ENCODE peak calls at places on chromosomes 12 and 14, in five cellular contexts. Y is uterus, F is WERI-Rb-1, C is GM23248, J is keratinocyte. X is an unnamed sample.

GRCh38 chr12:123111498-123112165 is 39.3 kb downstream of the PITPNM2 start:
- DNase-seq in Y (no peak), F (no peak), C (no peak), J (no peak), X (no peak)

GRCh38 chr12:87704374-87704773 is 324.8 kb downstream of the C12orf50 start:
- DNase-seq in Y (no peak), F (no peak), C (no peak), J (no peak), X (no peak)

GRCh38 chr14:70882771-70883492 is 24.3 kb upstream of the PCNX1 start:
- DNase-seq in Y (no peak), F (no peak), C (peak; percentile 81), J (no peak), X (no peak)

GRCh38 chr12:77354766-77355362 is 289.5 kb upstream of the E2F7 start:
- DNase-seq in Y (no peak), F (no peak), C (peak; percentile 38), J (no peak), X (no peak)

GRCh38 chr12:47079365-47079893 is at the start of gene PCED1B:
- DNase-seq in Y (peak; percentile 72), F (peak; percentile 39), C (peak; percentile 85), J (no peak), X (no peak)

GRCh38 chr12:84779169-84779568 is 133.4 kb downstream of the SLC6A15 start:
- DNase-seq in Y (no peak), F (no peak), C (no peak), J (no peak), X (no peak)

GRCh38 chr14:93959239-93960107 is 16.9 kb downstream of the ASB2 start:
- DNase-seq in Y (peak; percentile 42), F (no peak), C (peak; percentile 95), J (peak; percentile 97), X (no peak)

GRCh38 chr14:59407246-59407615 is 57.9 kb downstream of the GPR135 start:
- DNase-seq in Y (no peak), F (no peak), C (peak; percentile 97), J (no peak), X (no peak)

GRCh38 chr14:50082308-50082742 is 34.0 kb downstream of the VCPKMT start:
- DNase-seq in Y (no peak), F (no peak), C (no peak), J (no peak), X (no peak)

GRCh38 chr12:14618990-14619389 is 51.3 kb upstream of the PLBD1 start:
- DNase-seq in Y (no peak), F (peak; percentile 16), C (peak; percentile 56), J (no peak), X (no peak)

GRCh38 chr14:100417466-100417865 is 94.3 kb downstream of the SLC25A47 start:
- DNase-seq in Y (no peak), F (peak; percentile 77), C (peak; percentile 97), J (peak; percentile 64), X (no peak)

GRCh38 chr14:85534435-85534834 is 4.5 kb downstream of the FLRT2 start:
- DNase-seq in Y (no peak), F (peak; percentile 6), C (peak; percentile 58), J (no peak), X (no peak)

GRCh38 chr14:101228949-101229541 is 325.5 kb upstream of the RTL1 start:
- DNase-seq in Y (no peak), F (no peak), C (no peak), J (no peak), X (no peak)

GRCh38 chr14:56005580-56006053 is 112.6 kb upstream of the PELI2 start:
- DNase-seq in Y (no peak), F (no peak), C (peak; percentile 63), J (no peak), X (no peak)

GRCh38 chr14:34649344-34649743 is 19.4 kb upstream of the SNX6 start:
- DNase-seq in Y (no peak), F (no peak), C (peak; percentile 86), J (no peak), X (no peak)

GRCh38 chr14:68190032-68190431 is 370.5 kb downstream of the RAD51B start:
- DNase-seq in Y (no peak), F (no peak), C (no peak), J (no peak), X (no peak)

GRCh38 chr14:68193970-68194634 is 374.5 kb downstream of the RAD51B start:
- DNase-seq in Y (peak; percentile 67), F (no peak), C (no peak), J (no peak), X (no peak)

GRCh38 chr14:68192935-68193334 is 373.4 kb downstream of the RAD51B start:
- DNase-seq in Y (no peak), F (no peak), C (no peak), J (no peak), X (no peak)

GRCh38 chr14:68195126-68195525 is 375.5 kb downstream of the RAD51B start:
- DNase-seq in Y (no peak), F (no peak), C (no peak), J (no peak), X (no peak)

GRCh38 chr14:68191567-68192321 is 372.2 kb downstream of the RAD51B start:
- DNase-seq in Y (peak; percentile 52), F (no peak), C (no peak), J (peak; percentile 1), X (no peak)
- H3K27ac ChIP-seq in Y (peak overlapping the region; percentile 93), F (no peak overlapping the region), C (no peak overlapping the region), J (no peak overlapping the region), X (no peak overlapping the region)

GRCh38 chr12:95658386-95658785 is 107.1 kb upstream of the USP44 start:
- DNase-seq in Y (no peak), F (no peak), C (no peak), J (no peak), X (no peak)

GRCh38 chr12:95661360-95661759 is 110.1 kb upstream of the USP44 start:
- DNase-seq in Y (no peak), F (no peak), C (no peak), J (no peak), X (no peak)

DNA sequence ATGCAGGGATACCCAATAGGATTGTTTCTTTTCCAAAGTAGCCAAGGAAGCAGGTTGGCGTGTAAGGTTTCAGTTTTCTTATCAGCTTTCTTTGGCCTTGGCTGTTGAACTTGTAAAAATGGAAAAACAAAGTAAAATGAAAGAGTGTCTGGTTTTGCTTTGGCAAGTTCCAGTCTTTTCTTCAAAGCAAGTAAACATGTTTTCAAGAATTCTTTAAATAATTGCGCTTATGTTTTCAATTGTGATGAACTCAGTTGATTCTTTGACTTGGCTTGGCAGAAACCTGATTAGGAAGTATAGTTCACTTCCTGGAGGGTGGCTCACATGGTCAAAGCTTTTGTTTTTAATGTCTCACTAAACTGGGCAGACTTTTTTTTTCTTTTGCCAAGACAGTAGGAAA is 112.2 kb upstream of the USP44 start:
- DNase-seq in Y (no peak), F (no peak), C (peak; percentile 24), J (no peak), X (no peak)
- H3K27ac ChIP-seq in Y (peak overlapping the region; percentile 62), F (no peak overlapping the region), C (no peak overlapping the region), J (no peak overlapping the region), X (no peak overlapping the region)

DNA sequence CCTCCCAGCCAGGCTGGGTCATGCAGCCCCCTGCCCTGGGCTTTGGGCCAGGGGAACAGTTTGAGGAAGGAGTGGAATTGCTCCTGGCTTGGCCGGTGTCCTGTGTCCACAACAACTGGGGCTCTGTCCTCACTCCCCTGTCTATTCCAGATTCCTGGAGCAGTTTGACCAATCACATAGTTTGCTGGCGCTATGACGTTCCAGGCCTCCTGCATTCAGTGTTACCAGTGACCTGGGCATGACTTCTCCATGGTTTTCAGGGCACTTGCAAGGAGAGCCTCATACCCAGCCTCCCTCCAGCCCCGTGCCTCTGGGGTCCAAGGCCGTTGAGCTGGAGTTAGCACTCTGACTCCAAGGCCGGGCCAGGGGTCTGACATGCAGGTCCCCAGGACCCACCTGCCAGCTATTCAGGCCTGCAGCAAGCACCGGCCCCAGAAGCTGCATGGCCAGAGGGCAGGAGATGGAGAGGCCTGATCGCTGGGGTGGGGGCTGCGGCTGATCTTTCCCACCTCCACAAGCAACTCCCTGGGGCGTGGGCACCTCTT is 34.2 kb downstream of the ISCA2 start:
- DNase-seq in Y (no peak), F (no peak), C (no peak), J (no peak), X (no peak)
- H3K27ac ChIP-seq in Y (no peak overlapping the region), F (no peak overlapping the region), C (no peak overlapping the region), J (no peak overlapping the region), X (no peak overlapping the region)

GRCh38 chr12:7108042-7108927 is 729 bp downstream of the C1RL start:
- DNase-seq in Y (peak; percentile 80), F (peak; percentile 71), C (peak; percentile 89), J (peak; percentile 53), X (no peak)
- H3K27ac ChIP-seq in Y (peak overlapping the region; percentile 96), F (peak overlapping the region; percentile 82), C (peak overlapping the region; percentile 96), J (peak overlapping the region; percentile 95), X (peak overlapping the region; percentile 44)

DNA sequence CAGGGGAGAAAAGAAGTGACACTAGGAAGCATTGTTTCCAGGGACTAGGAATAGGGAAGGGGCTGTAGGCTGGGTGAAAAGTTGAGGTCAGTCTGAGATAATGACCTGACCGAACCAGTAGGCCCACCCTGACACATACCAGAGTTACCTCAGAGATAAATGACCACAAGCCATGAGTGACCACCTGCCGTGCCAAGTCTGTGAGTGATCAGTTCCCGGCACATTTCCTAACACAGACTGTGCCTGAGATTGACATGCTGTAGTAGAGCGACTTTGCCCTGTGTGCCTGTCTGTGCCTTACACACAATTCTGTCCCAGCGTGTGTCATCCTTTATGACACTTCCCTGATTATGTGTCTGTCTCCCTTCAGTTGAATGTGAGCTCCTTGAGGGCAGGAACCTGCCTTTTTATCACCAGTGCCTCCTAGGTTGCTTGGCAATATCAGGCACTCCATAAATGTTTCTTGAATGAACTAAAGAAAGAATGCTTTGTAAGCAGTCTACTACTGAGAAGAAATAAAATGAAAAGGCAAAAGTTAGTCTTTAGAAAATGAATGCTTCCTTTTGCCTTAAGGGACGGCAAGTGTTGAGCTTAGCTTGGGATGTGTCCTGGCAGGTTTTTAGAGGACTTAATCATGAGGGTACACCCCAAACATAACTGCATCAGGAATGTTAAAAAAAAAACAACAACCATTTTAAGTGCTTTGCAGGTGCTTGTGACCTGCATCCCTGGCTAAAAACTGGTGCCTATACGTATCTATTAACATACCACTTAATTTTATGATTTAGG is 9.6 kb upstream of the SSPN start:
- DNase-seq in Y (no peak), F (no peak), C (no peak), J (peak; percentile 59), X (no peak)
- H3K27ac ChIP-seq in Y (no peak overlapping the region), F (no peak overlapping the region), C (no peak overlapping the region), J (peak overlapping the region; percentile 50), X (no peak overlapping the region)

DNA sequence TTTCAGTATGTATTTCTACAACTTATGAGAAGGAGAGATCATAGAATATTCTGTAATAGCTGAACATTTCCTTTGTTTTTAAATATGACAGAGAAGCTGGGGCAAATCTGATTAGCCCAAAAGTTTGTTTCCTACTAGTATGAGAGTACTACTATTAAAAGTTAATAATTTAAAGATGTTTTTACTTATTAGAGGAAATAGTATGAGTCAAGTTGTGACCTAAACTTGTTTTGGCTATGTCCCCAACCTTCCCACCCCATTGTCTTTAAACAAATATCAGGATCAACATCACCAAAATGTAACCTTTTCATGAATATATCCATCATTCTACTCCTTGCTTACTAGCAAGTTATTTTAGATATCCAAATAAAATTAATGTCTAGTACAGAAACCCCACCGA is 10.5 kb downstream of the GNPNAT1 start:
- DNase-seq in Y (no peak), F (no peak), C (no peak), J (no peak), X (no peak)
- H3K27ac ChIP-seq in Y (no peak overlapping the region), F (no peak overlapping the region), C (peak overlapping the region; percentile 7), J (no peak overlapping the region), X (no peak overlapping the region)

X was measured in caudate nucleus.